ENCODE peak calls at places on chromosomes 3 and 15, in four cellular contexts. Y is HepG2, I is SK-N-SH, P is HCT116. Z is an unnamed sample.

GRCh38 chr3:48410205-48411040 is 19.5 kb downstream of the PLXNB1 start:
- DNase-seq in Y (no peak), I (peak), P (no peak), Z (no peak)

GRCh38 chr3:129602730-129603560 is 3.5 kb downstream of the PLXND1 start:
- DNase-seq in Y (peak), I (no peak), P (no peak), Z (peak)

GRCh38 chr15:55694652-55695150 is 48.3 kb downstream of the PRTG start:
- DNase-seq in Y (no peak), I (no peak), P (no peak), Z (no peak)

GRCh38 chr3:197083486-197083885 is 53.9 kb upstream of the MELTF start:
- DNase-seq in Y (no peak), I (no peak), P (no peak), Z (no peak)

GRCh38 chr3:51819709-51820406 is 40.8 kb upstream of the IQCF6 start:
- DNase-seq in Y (peak), I (no peak), P (peak), Z (no peak)

GRCh38 chr3:123071146-123071545 is 4.3 kb downstream of the PDIA5 start:
- DNase-seq in Y (peak), I (peak), P (no peak), Z (no peak)

GRCh38 chr3:60366491-60366890 is 884.8 kb downstream of the FHIT start:
- DNase-seq in Y (no peak), I (no peak), P (no peak), Z (no peak)

GRCh38 chr3:183745300-183746098 is 47.9 kb downstream of the YEATS2 start:
- DNase-seq in Y (peak), I (no peak), P (no peak), Z (peak)

GRCh38 chr15:35306361-35306981 is 221.4 kb upstream of the NANOGP8 start:
- DNase-seq in Y (no peak), I (no peak), P (peak), Z (no peak)

GRCh38 chr3:70737656-70738309 is 425.3 kb upstream of the MDFIC2 start:
- DNase-seq in Y (peak), I (no peak), P (no peak), Z (peak)

GRCh38 chr3:55446860-55447259 is 40.2 kb downstream of the WNT5A start:
- DNase-seq in Y (no peak), I (no peak), P (no peak), Z (no peak)

GRCh38 chr3:173066044-173066679 is 74.9 kb downstream of the SPATA16 start:
- DNase-seq in Y (no peak), I (peak), P (no peak), Z (no peak)

GRCh38 chr15:75347222-75348033 is 589 bp downstream of the NEIL1 start:
- DNase-seq in Y (no peak), I (peak), P (peak), Z (peak)

GRCh38 chr15:56977232-56977631 is 58.8 kb downstream of the TCF12 start:
- DNase-seq in Y (no peak), I (no peak), P (no peak), Z (no peak)

GRCh38 chr3:42148982-42149432 is 57.9 kb downstream of the TRAK1 start:
- DNase-seq in Y (no peak), I (peak), P (no peak), Z (peak)

GRCh38 chr3:134312873-134313838 is 61.1 kb downstream of the AMOTL2 start:
- DNase-seq in Y (peak), I (no peak), P (no peak), Z (peak)

GRCh38 chr3:99928758-99929408 is 111.2 kb downstream of the CMSS1 start:
- DNase-seq in Y (no peak), I (no peak), P (no peak), Z (no peak)
- TF ChIP-seq JUND in Y (no peak), I (no peak), P (no peak), Z (no peak)

DNA sequence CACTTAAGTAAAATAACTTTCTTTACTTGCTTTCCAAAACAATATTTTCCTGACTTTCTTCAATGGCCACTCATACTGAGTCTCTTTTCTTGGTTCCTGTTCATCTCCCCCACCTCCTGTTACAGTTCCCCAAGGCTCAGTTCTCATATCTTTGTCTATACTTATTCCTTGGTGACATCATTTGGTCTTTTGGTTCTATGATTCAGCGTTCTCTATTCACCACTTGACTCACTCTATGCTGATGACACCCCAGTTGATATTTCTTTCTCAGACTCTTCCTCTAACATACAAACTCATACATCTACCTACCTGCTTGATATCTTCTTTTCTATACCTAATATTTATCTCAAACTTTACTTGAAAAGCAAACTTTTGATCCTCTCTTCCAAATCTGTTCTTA is 85.0 kb upstream of the P3H2 start:
- DNase-seq in Y (no peak), I (no peak), P (no peak), Z (no peak)
- TF ChIP-seq JUND in Y (no peak), I (no peak), P (no peak), Z (no peak)

DNA sequence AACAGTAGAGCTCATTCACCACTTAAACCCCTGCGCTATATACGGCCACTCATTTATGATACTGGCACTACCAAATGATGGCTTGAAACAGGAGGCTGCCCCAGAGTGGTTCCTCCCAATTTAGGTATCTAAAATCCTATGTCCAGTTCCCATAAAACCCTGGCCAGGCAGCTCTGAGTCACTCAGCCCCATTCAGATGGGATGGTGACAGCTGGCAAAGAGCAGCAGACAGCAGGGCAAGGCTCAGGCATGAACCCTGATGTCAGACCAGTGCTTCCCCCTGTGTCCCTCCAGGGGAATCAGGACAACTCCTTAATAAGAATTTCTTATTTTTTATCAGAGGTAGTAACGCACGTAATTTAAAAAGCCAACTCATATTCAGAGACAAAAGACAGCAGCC is 77.2 kb upstream of the RNU6-1 start:
- DNase-seq in Y (no peak), I (no peak), P (no peak), Z (no peak)
- TF ChIP-seq JUND in Y (no peak), I (no peak), P (no peak), Z (no peak)

DNA sequence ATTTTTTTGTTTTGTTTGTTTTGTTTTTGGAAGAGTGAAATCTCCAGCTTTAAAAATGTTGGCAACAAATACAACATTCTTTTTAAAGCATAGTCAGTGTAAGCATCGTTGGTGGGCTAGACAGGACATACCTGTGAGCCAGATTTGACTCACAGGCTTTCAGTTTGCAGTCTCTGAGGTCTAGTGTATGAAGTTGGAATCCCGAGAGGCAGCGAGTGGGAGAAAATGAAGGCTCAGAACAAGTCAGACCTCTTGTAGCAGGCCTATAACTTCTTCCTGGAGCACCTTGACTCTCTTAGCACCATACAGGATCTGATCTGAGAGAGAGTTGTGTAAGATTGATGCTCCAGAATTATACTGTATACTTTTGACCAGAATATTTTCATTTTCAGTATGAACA is 60.2 kb downstream of the CNTN4 start:
- DNase-seq in Y (no peak), I (no peak), P (no peak), Z (no peak)
- TF ChIP-seq JUND in Y (no peak), I (no peak), P (no peak), Z (no peak)

GRCh38 chr15:101138913-101139880 is 112.7 kb downstream of the CHSY1 start:
- DNase-seq in Y (no peak), I (no peak), P (no peak), Z (no peak)

GRCh38 chr15:101138086-101138660 is 113.7 kb downstream of the CHSY1 start:
- DNase-seq in Y (no peak), I (no peak), P (no peak), Z (no peak)

GRCh38 chr15:101135532-101136166 is 116.2 kb downstream of the CHSY1 start:
- DNase-seq in Y (no peak), I (no peak), P (no peak), Z (no peak)

GRCh38 chr15:101136381-101137268 is 115.2 kb downstream of the CHSY1 start:
- DNase-seq in Y (no peak), I (no peak), P (no peak), Z (no peak)

GRCh38 chr15:101137312-101137940 is 114.4 kb downstream of the CHSY1 start:
- DNase-seq in Y (no peak), I (peak), P (no peak), Z (no peak)
- TF ChIP-seq JUND in Y (no peak), I (no peak), P (no peak), Z (no peak)

Z was measured in T47D.